ENCODE peak calls at places on chromosomes 3 and 15, in four cellular contexts. I is GM23338, U is thoracic aorta, O is neural crest cell. G is an unnamed sample.

GRCh38 chr3:113758389-113759029 is 11.7 kb downstream of the ATP6V1A start:
- DNase-seq in U (no peak), O (no peak), I (no peak), G (no peak)

GRCh38 chr3:195895078-195895899 is 13.1 kb downstream of the TNK2 start:
- DNase-seq in I (peak; percentile 60), O (peak; percentile 41), U (no peak), G (peak; percentile 87)

GRCh38 chr3:172454180-172454579 is 5.9 kb upstream of the GHSR start:
- DNase-seq in O (no peak), U (no peak), I (no peak), G (no peak)

GRCh38 chr3:126098391-126098858 is 14.5 kb upstream of the SLC41A3 start:
- DNase-seq in O (no peak), I (no peak), U (no peak), G (no peak)

GRCh38 chr3:66435988-66436387 is 64.8 kb downstream of the LRIG1 start:
- DNase-seq in I (no peak), O (no peak), U (no peak), G (no peak)

GRCh38 chr15:60074181-60074885 is 70.2 kb downstream of the FOXB1 start:
- DNase-seq in O (no peak), U (no peak), I (no peak), G (peak; percentile 15)

GRCh38 chr3:194184265-194184751 is 48.4 kb downstream of the HES1 start:
- DNase-seq in U (no peak), I (no peak), O (no peak), G (no peak)

GRCh38 chr15:93020976-93021772 is 67.8 kb downstream of the RGMA start:
- DNase-seq in O (no peak), U (no peak), I (no peak), G (no peak)

GRCh38 chr15:101684384-101684783 is 32.2 kb upstream of the TM2D3 start:
- DNase-seq in U (no peak), I (no peak), O (no peak), G (no peak)

GRCh38 chr3:111667170-111667569 is 72.0 kb upstream of the ZBED2 start:
- DNase-seq in O (no peak), I (no peak), U (no peak), G (no peak)

GRCh38 chr3:175977968-175978752 is 1119.0 kb downstream of the NAALADL2 start:
- DNase-seq in O (no peak), U (no peak), I (no peak), G (no peak)

GRCh38 chr3:56190906-56191305 is 277.4 kb downstream of the ERC2 start:
- DNase-seq in O (no peak), U (no peak), I (no peak), G (no peak)

GRCh38 chr3:35078780-35079179 is 560.5 kb upstream of the ARPP21 start:
- DNase-seq in I (no peak), O (no peak), U (no peak), G (no peak)

GRCh38 chr3:40872562-40872961 is 326.7 kb upstream of the CTNNB1 start:
- DNase-seq in I (no peak), U (no peak), O (no peak), G (no peak)

GRCh38 chr15:50227076-50227475 is 38.5 kb downstream of the HDC start:
- DNase-seq in U (no peak), I (no peak), O (no peak), G (no peak)

GRCh38 chr3:71117572-71118247 is 465.8 kb downstream of the FOXP1 start:
- DNase-seq in I (no peak), U (no peak), O (no peak), G (no peak)

GRCh38 chr3:148214695-148215094 is 483.0 kb upstream of the AGTR1 start:
- DNase-seq in U (no peak), O (no peak), I (no peak), G (no peak)

GRCh38 chr3:100710355-100711198 is 1.3 kb downstream of the TFG start:
- DNase-seq in I (peak; percentile 73), U (no peak), O (peak; percentile 15), G (peak; percentile 99)

GRCh38 chr3:49500408-49501257 is 30.6 kb downstream of the DAG1 start:
- DNase-seq in O (no peak), U (peak; percentile 73), I (no peak), G (no peak)

GRCh38 chr3:12984023-12984823 is 89.0 kb downstream of the IQSEC1 start:
- DNase-seq in O (peak; percentile 57), I (peak; percentile 86), U (no peak), G (peak; percentile 81)

GRCh38 chr3:16103472-16103871 is 71.0 kb upstream of the GALNT15 start:
- DNase-seq in O (no peak), I (no peak), U (no peak), G (no peak)

GRCh38 chr15:39907216-39907615 is 12.8 kb downstream of the GPR176 start:
- DNase-seq in I (peak; percentile 58), U (no peak), O (no peak), G (no peak)

GRCh38 chr15:66865622-66866611 is 163.9 kb downstream of the SMAD6 start:
- DNase-seq in I (peak; percentile 38), U (no peak), O (no peak), G (no peak)

GRCh38 chr15:68366314-68366713 is 65.6 kb downstream of the ITGA11 start:
- DNase-seq in U (peak; percentile 64), O (no peak), I (peak; percentile 72), G (no peak)

GRCh38 chr3:190266915-190267290 is 55.3 kb downstream of the CLDN1 start:
- DNase-seq in U (no peak), I (no peak), O (no peak), G (no peak)
- TF ChIP-seq CTCF in U (no peak), I (no peak), O (no peak), G (no peak)

DNA sequence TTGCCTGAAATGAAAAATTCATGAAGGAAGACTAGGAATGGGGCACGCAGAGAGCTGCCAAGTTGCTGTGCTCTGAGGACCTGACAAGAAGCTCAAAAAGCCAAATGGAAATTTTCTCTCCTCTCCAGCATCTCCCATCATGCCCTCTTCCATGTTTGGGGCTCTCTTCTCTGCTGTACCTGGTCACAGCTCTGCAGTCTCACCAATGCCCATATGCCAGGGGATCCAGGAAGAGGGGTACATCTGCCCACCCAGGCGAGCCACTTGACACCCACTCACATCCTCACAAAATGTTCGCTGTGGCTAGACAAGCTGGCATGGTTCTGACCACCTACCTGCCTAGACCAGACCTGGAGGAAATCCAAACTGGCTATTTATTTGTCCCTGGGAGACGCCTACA is 29.2 kb upstream of the ABHD2 start:
- DNase-seq in I (no peak), U (no peak), O (no peak), G (no peak)
- TF ChIP-seq CTCF in I (no peak), U (no peak), O (no peak), G (no peak)

GRCh38 chr3:87792532-87793321 is 266.1 kb downstream of the CGGBP1 start:
- DNase-seq in U (no peak), O (peak; percentile 26), I (peak; percentile 65), G (no peak)
- TF ChIP-seq CTCF in U (no peak), O (peak; percentile 23), I (peak; percentile 16), G (no peak)

GRCh38 chr3:171436380-171436779 is 23.8 kb downstream of the TNIK start:
- DNase-seq in I (no peak), U (no peak), O (no peak), G (no peak)
- TF ChIP-seq CTCF in I (no peak), U (no peak), O (no peak), G (no peak)

GRCh38 chr3:124351430-124352142 is 359.7 kb upstream of the ROPN1 start:
- DNase-seq in U (no peak), I (peak; percentile 90), O (peak; percentile 16), G (no peak)
- TF ChIP-seq CTCF in U (peak; percentile 47), I (peak; percentile 89), O (peak; percentile 78), G (no peak)

GRCh38 chr3:167882057-167882667 is 146.6 kb downstream of the SERPINI1 start:
- DNase-seq in I (peak; percentile 71), U (no peak), O (no peak), G (no peak)
- TF ChIP-seq CTCF in I (peak; percentile 76), U (peak; percentile 69), O (peak; percentile 82), G (peak; percentile 78)

GRCh38 chr3:182964179-182964578 is 16.2 kb downstream of the DCUN1D1 start:
- DNase-seq in O (no peak), U (no peak), I (no peak), G (no peak)

GRCh38 chr3:182959474-182960350 is 20.6 kb downstream of the DCUN1D1 start:
- DNase-seq in I (no peak), U (no peak), O (peak; percentile 9), G (no peak)

GRCh38 chr3:182965861-182966366 is 14.4 kb downstream of the DCUN1D1 start:
- DNase-seq in I (no peak), U (no peak), O (no peak), G (no peak)

GRCh38 chr3:182957676-182958075 is 22.7 kb downstream of the DCUN1D1 start:
- DNase-seq in I (no peak), U (no peak), O (no peak), G (no peak)

GRCh38 chr3:182962162-182962561 is 18.2 kb downstream of the DCUN1D1 start:
- DNase-seq in I (no peak), U (no peak), O (no peak), G (no peak)
- TF ChIP-seq CTCF in I (no peak), U (no peak), O (no peak), G (no peak)

GRCh38 chr3:55013145-55013544 is 85.3 kb upstream of the LRTM1 start:
- DNase-seq in I (peak; percentile 17), U (no peak), O (no peak), G (no peak)
- TF ChIP-seq CTCF in I (peak; percentile 15), U (no peak), O (peak; percentile 44), G (no peak)

DNA sequence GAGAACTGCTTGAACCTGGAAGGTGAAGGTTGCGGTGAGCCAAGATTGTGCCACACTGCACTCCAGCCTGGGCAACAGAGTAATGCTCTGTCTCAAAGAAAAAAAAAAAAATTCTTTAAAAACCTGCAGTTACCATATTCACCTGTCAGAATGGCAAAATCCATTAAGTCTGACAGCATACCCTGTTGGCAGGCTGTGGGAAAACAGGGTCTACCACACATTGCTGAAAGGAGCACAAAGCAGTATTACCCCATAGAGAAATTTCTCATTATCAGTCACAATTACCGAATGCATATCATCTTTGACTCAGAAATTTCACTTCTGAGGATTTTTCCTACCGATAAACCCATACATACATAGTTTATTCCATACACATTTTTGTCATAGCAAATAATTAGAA is 264.1 kb upstream of the SLCO3A1 start:
- DNase-seq in I (peak; percentile 30), U (no peak), O (no peak), G (peak; percentile 18)
- TF ChIP-seq CTCF in I (peak; percentile 22), U (no peak), O (peak; percentile 28), G (no peak)

DNA sequence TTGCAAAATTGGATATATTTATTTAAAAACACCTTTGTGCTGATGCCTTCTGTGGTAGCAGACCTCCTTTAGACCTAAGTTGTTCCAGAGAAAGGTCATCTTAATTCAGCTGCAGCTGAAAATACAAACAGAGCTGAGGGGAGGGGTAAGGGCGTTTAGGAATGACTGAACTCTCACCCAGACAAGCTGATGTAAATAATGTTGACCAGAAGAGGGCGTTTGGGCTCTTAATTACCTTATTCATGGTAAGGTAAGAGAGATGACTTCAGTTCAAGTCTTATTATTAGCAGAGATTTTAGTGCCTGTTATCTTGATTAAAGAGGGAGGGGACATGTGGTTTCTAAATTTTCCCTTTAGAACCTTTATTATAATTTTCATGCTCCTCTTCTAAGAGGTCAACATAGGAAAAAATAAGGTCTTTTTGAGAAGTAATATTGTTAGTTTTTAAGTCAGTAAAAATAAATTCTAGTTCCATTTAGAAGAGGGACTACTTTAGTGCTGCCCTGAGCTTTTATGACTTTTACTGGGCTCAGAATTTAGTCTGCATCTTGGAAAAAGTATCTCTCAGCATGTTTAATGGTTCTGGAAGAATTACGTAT is 46.3 kb downstream of the GPR171 start:
- DNase-seq in U (no peak), I (peak; percentile 92), O (no peak), G (peak; percentile 49)
- TF ChIP-seq CTCF in U (peak; percentile 15), I (peak; percentile 63), O (peak; percentile 75), G (peak; percentile 52)

G was measured in activated CD8-positive, alpha-beta T cell treated with anti-CD3 and anti-CD28 coated beads for 36 hours.